ENCODE peak calls at places on chromosomes 5 and 9, in four cellular contexts. Z is HCT116, R is astrocyte, N is left lung. Y is an unnamed sample. For H3K27me3, the result is how much of the 10 kb centered on the place peaks cover.

GRCh38 chr5:146971401-146971800 is 92.8 kb upstream of the PPP2R2B start:
- DNase-seq in Z (no peak), N (no peak), R (no peak), Y (no peak)

GRCh38 chr9:1941989-1942388 is 73.2 kb upstream of the SMARCA2 start:
- DNase-seq in N (no peak), R (no peak), Z (no peak), Y (no peak)

GRCh38 chr9:121735792-121736130 is 84.3 kb downstream of the DAB2IP start:
- DNase-seq in R (no peak), Z (no peak), N (no peak), Y (no peak)

GRCh38 chr5:135886136-135886535 is 9.5 kb downstream of the IL9 start:
- DNase-seq in N (no peak), Z (no peak), R (no peak), Y (no peak)

GRCh38 chr5:180330810-180331646 is 22.1 kb downstream of the GFPT2 start:
- DNase-seq in N (no peak), R (peak), Z (peak), Y (no peak)

GRCh38 chr5:142783601-142784291 is 13.6 kb downstream of the ARHGAP26 start:
- DNase-seq in R (no peak), N (no peak), Z (no peak), Y (no peak)

GRCh38 chr9:14072850-14073249 is 241.1 kb downstream of the NFIB start:
- DNase-seq in N (no peak), Z (no peak), R (no peak), Y (no peak)

GRCh38 chr9:102569436-102569835 is 425.7 kb upstream of the CYLC2 start:
- DNase-seq in Z (no peak), N (no peak), R (no peak), Y (no peak)

GRCh38 chr5:16744164-16744880 is 127.5 kb upstream of the RETREG1 start:
- DNase-seq in Z (no peak), N (no peak), R (no peak), Y (no peak)

GRCh38 chr5:143011621-143012020 is 241.4 kb downstream of the ARHGAP26 start:
- DNase-seq in Z (no peak), N (no peak), R (peak), Y (no peak)

GRCh38 chr5:173281910-173282309 is 46.3 kb downstream of the STC2 start:
- DNase-seq in R (no peak), Z (no peak), N (no peak), Y (no peak)

GRCh38 chr9:125106285-125106893 is 36.9 kb downstream of the SCAI start:
- DNase-seq in R (peak), N (no peak), Z (no peak), Y (no peak)

GRCh38 chr5:31023105-31023504 is 170.4 kb upstream of the CDH6 start:
- DNase-seq in Z (no peak), N (no peak), R (peak), Y (no peak)

GRCh38 chr9:110115341-110115820 is 92.6 kb downstream of the C9orf152 start:
- DNase-seq in R (peak), N (no peak), Z (no peak), Y (no peak)

GRCh38 chr5:107936532-107936931 is 265.8 kb upstream of the EFNA5 start:
- DNase-seq in Z (no peak), R (no peak), N (no peak), Y (no peak)

GRCh38 chr9:124079176-124079925 is 67.8 kb downstream of the LHX2 start:
- DNase-seq in R (peak), N (no peak), Z (no peak), Y (no peak)

GRCh38 chr5:151074557-151074956 is 6.3 kb downstream of the TNIP1 start:
- DNase-seq in Z (no peak), N (no peak), R (no peak), Y (no peak)

GRCh38 chr9:123081824-123082223 is 48.4 kb downstream of the GPR21 start:
- DNase-seq in N (no peak), Z (peak), R (peak), Y (no peak)

GRCh38 chr5:61649231-61649630 is 317.2 kb downstream of the ZSWIM6 start:
- DNase-seq in Z (no peak), N (no peak), R (no peak), Y (no peak)

GRCh38 chr5:54658014-54658413 is 140.5 kb downstream of the SNX18 start:
- DNase-seq in N (no peak), Z (no peak), R (no peak), Y (no peak)

GRCh38 chr5:94709277-94709676 is 90.8 kb downstream of the SLF1 start:
- DNase-seq in R (no peak), N (no peak), Z (no peak), Y (no peak)

GRCh38 chr5:77893225-77893860 is 117.2 kb upstream of the TBCA start:
- DNase-seq in R (peak), Z (peak), N (peak), Y (no peak)

GRCh38 chr9:109483771-109484442 is 14.2 kb downstream of the PTPN3 start:
- DNase-seq in Z (no peak), R (no peak), N (no peak), Y (no peak)

GRCh38 chr9:86328153-86328552 is 26.1 kb downstream of the TUT7 start:
- DNase-seq in R (no peak), N (no peak), Z (no peak), Y (no peak)

GRCh38 chr9:37474438-37474837 is 9.2 kb upstream of the ZBTB5 start:
- DNase-seq in R (no peak), N (no peak), Z (no peak), Y (no peak)

GRCh38 chr9:79233542-79233941 is 338.2 kb upstream of the TLE4 start:
- DNase-seq in R (no peak), N (no peak), Z (peak), Y (no peak)

GRCh38 chr9:37983381-37984067 is 79.6 kb upstream of the SLC25A51 start:
- DNase-seq in R (no peak), N (no peak), Z (no peak), Y (peak)

GRCh38 chr9:94945191-94946144 is 219.0 kb downstream of the AOPEP start:
- DNase-seq in N (peak), Z (no peak), R (peak), Y (no peak)

GRCh38 chr5:133461796-133462516 is 150.4 kb downstream of the FSTL4 start:
- DNase-seq in R (no peak), N (no peak), Z (no peak), Y (no peak)

GRCh38 chr5:124927735-124928134 is 181.3 kb upstream of the ZNF608 start:
- DNase-seq in Z (no peak), R (peak), N (no peak), Y (no peak)

GRCh38 chr9:68775003-68775730 is 70.1 kb downstream of the PIP5K1B start:
- DNase-seq in N (no peak), Z (no peak), R (no peak), Y (no peak)

GRCh38 chr9:18473551-18474279 is at the start of gene ADAMTSL1:
- DNase-seq in Z (no peak), N (no peak), R (peak), Y (no peak)

GRCh38 chr9:137550958-137551655 is 572 bp upstream of the MRPL41 start:
- DNase-seq in Z (peak), N (peak), R (no peak), Y (no peak)
- TF ChIP-seq CTCF in Z (peak), N (peak), R (peak), Y (peak)

GRCh38 chr5:499233-500209 is 24.7 kb downstream of the SLC9A3 start:
- DNase-seq in Z (no peak), R (no peak), N (no peak), Y (no peak)

GRCh38 chr5:500491-500890 is 23.8 kb downstream of the SLC9A3 start:
- DNase-seq in R (no peak), N (no peak), Z (no peak), Y (no peak)

GRCh38 chr5:497090-497489 is 27.2 kb downstream of the SLC9A3 start:
- DNase-seq in N (no peak), R (no peak), Z (no peak), Y (no peak)

GRCh38 chr5:496028-496427 is 28.2 kb downstream of the SLC9A3 start:
- DNase-seq in Z (no peak), N (no peak), R (no peak), Y (no peak)

DNA sequence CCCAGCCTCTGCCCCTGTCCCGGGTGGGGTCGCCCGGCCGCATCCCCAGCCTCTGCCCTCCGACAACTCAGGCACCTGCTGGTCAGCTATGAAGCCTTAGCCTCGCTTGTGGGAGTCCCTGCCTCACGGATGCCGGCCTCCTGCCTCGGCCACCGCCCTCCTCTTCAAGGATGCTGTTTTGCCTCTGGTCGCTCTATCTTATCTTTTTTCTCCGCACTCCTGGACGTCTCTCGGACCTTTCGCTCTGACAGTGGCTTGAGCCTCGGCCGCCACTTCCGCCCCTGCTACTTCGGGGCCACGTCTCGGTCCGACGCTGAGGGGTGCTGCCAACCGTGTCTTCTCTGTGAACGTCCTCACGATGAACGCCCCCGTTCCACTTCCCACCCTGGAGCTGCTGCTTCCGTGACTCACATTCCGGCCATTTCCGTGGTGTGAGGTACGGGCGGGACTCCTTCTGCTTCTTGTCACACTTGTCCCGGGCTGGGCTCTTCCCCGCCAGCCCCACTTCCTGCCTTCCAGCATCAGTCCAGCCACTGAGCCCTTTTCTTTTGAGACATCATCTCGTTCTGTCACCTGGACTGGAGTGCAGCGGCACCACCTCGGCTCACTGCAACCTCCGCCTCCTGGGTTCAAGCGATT is 26.3 kb downstream of the SLC9A3 start:
- DNase-seq in N (no peak), Z (no peak), R (no peak), Y (no peak)
- H3K27me3 ChIP-seq in N (under half), Z (under half), R (under half), Y (under half)

DNA sequence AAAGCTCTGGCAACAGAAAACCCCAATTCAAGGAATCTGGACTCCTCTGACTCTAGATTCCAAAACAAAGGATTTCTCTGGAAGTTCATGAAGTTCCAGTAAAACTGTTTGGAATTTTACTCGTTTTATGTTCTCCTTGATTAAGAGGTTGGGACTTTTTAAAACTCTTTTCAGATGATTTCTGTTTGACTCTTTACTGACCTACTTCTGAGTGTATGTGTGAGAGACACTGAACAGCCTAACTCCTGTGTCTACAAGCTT is 64.8 kb downstream of the GNA14 start:
- DNase-seq in R (no peak), N (no peak), Z (no peak), Y (no peak)
- H3K27ac ChIP-seq in R (no peak), N (no peak), Z (no peak), Y (no peak)

GRCh38 chr5:32585446-32586250 is at the start of gene SUB1:
- DNase-seq in Z (peak), R (peak), N (peak), Y (peak)
- TF ChIP-seq CTCF in Z (no peak), R (no peak), N (no peak), Y (no peak)

GRCh38 chr5:176878463-176878862 is 20.7 kb downstream of the HK3 start:
- DNase-seq in R (no peak), N (no peak), Z (no peak), Y (no peak)
- H3K27me3 ChIP-seq in R (under half), N (under half), Z (under half), Y (under half)

GRCh38 chr9:3008091-3008490 is 164.2 kb upstream of the PUM3 start:
- DNase-seq in R (no peak), Z (no peak), N (no peak), Y (no peak)

GRCh38 chr9:3012245-3012644 is 168.3 kb upstream of the PUM3 start:
- DNase-seq in Z (no peak), N (no peak), R (no peak), Y (no peak)

GRCh38 chr9:3006917-3007316 is 163.0 kb upstream of the PUM3 start:
- DNase-seq in Z (no peak), R (no peak), N (no peak), Y (no peak)

GRCh38 chr9:3004572-3004971 is 160.7 kb upstream of the PUM3 start:
- DNase-seq in N (no peak), Z (no peak), R (no peak), Y (no peak)

DNA sequence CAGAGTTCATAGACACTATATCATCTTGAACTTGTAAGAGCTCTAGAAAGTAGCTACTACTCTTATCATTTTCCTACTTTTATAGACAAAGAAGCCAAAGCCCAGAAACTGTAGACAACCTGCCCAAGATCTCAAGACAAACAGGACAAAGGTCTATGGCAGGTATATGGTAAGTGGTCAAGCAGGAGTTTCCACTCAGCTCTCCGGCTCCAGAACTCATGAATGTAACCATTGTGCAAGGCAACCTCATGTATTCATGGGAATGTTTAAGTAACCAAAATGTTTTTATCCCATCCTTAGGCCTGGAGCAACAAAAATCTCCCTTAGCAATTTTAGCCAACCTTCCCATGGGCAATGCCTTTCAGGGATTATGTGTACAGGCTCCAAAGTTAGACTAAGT is 163.4 kb upstream of the PUM3 start:
- DNase-seq in Z (no peak), R (no peak), N (no peak), Y (no peak)
- H3K27ac ChIP-seq in Z (no peak), R (no peak), N (no peak), Y (no peak)

GRCh38 chr5:32916648-32917047 is 205.5 kb downstream of the NPR3 start:
- DNase-seq in R (peak), N (no peak), Z (peak), Y (no peak)
- TF ChIP-seq CTCF in R (peak), N (no peak), Z (peak), Y (peak)

Y was measured in right lobe of liver.